ENCODE peak calls at places on chromosomes 5 and 9, in six cellular contexts. One of them, this sample, is unnamed.

GRCh38 chr5:80754900-80755299 is 100.1 kb upstream of the DHFR start:
- DNase-seq in HCT116: no peak
- DNase-seq in mesothelial cell of epicardium: no peak
- DNase-seq in fibroblast of mammary gland: peak
- DNase-seq in mucosa of descending colon: peak
- DNase-seq in GM13976: no peak
- DNase-seq in this sample: no peak

GRCh38 chr9:18493361-18494015 is 19.5 kb downstream of the ADAMTSL1 start:
- DNase-seq in HCT116: no peak
- DNase-seq in mesothelial cell of epicardium: no peak
- DNase-seq in fibroblast of mammary gland: peak
- DNase-seq in mucosa of descending colon: no peak
- DNase-seq in GM13976: no peak
- DNase-seq in this sample: no peak

GRCh38 chr9:127175319-127175715 is 52.9 kb upstream of the ANGPTL2 start:
- DNase-seq in HCT116: no peak
- DNase-seq in mesothelial cell of epicardium: no peak
- DNase-seq in fibroblast of mammary gland: no peak
- DNase-seq in mucosa of descending colon: no peak
- DNase-seq in GM13976: no peak
- DNase-seq in this sample: no peak

GRCh38 chr5:98397081-98397480 is 376.4 kb upstream of the RGMB start:
- DNase-seq in HCT116: no peak
- DNase-seq in mesothelial cell of epicardium: no peak
- DNase-seq in fibroblast of mammary gland: peak
- DNase-seq in mucosa of descending colon: no peak
- DNase-seq in GM13976: no peak
- DNase-seq in this sample: no peak

GRCh38 chr5:142725231-142726187 is 39.6 kb upstream of the FGF1 start:
- DNase-seq in HCT116: no peak
- DNase-seq in mesothelial cell of epicardium: no peak
- DNase-seq in fibroblast of mammary gland: peak
- DNase-seq in mucosa of descending colon: no peak
- DNase-seq in GM13976: no peak
- DNase-seq in this sample: no peak

GRCh38 chr9:137116027-137116507 is 1.5 kb upstream of the DPP7 start:
- DNase-seq in HCT116: no peak
- DNase-seq in mesothelial cell of epicardium: no peak
- DNase-seq in fibroblast of mammary gland: no peak
- DNase-seq in mucosa of descending colon: no peak
- DNase-seq in GM13976: no peak
- DNase-seq in this sample: no peak

GRCh38 chr9:114246558-114246957 is 76.3 kb upstream of the ORM1 start:
- DNase-seq in HCT116: no peak
- DNase-seq in mesothelial cell of epicardium: no peak
- DNase-seq in fibroblast of mammary gland: no peak
- DNase-seq in mucosa of descending colon: no peak
- DNase-seq in GM13976: no peak
- DNase-seq in this sample: no peak

GRCh38 chr5:138942066-138942465 is 66.9 kb upstream of the LRRTM2 start:
- DNase-seq in HCT116: no peak
- DNase-seq in mesothelial cell of epicardium: no peak
- DNase-seq in fibroblast of mammary gland: no peak
- DNase-seq in mucosa of descending colon: no peak
- DNase-seq in GM13976: no peak
- DNase-seq in this sample: no peak

GRCh38 chr5:7745882-7746735 is 104.8 kb downstream of the CFAP90 start:
- DNase-seq in HCT116: peak
- DNase-seq in mesothelial cell of epicardium: peak
- DNase-seq in fibroblast of mammary gland: peak
- DNase-seq in mucosa of descending colon: peak
- DNase-seq in GM13976: peak
- DNase-seq in this sample: peak

GRCh38 chr5:122078116-122078865 is at the start of gene LOX:
- DNase-seq in HCT116: no peak
- DNase-seq in mesothelial cell of epicardium: no peak
- DNase-seq in fibroblast of mammary gland: peak
- DNase-seq in mucosa of descending colon: peak
- DNase-seq in GM13976: peak
- DNase-seq in this sample: peak

GRCh38 chr5:42302186-42302585 is 121.1 kb upstream of the GHR start:
- DNase-seq in HCT116: no peak
- DNase-seq in mesothelial cell of epicardium: no peak
- DNase-seq in fibroblast of mammary gland: peak
- DNase-seq in mucosa of descending colon: no peak
- DNase-seq in GM13976: no peak
- DNase-seq in this sample: no peak

GRCh38 chr9:76592105-76593010 is 133.4 kb downstream of the GCNT1 start:
- DNase-seq in HCT116: no peak
- DNase-seq in mesothelial cell of epicardium: no peak
- DNase-seq in fibroblast of mammary gland: peak
- DNase-seq in mucosa of descending colon: no peak
- DNase-seq in GM13976: no peak
- DNase-seq in this sample: no peak

GRCh38 chr5:120413706-120414105 is 50.4 kb upstream of the PRR16 start:
- DNase-seq in HCT116: no peak
- DNase-seq in mesothelial cell of epicardium: no peak
- DNase-seq in fibroblast of mammary gland: peak
- DNase-seq in mucosa of descending colon: no peak
- DNase-seq in GM13976: no peak
- DNase-seq in this sample: no peak

GRCh38 chr5:32435416-32435815 is 9.1 kb downstream of the ZFR start:
- DNase-seq in HCT116: no peak
- DNase-seq in mesothelial cell of epicardium: no peak
- DNase-seq in fibroblast of mammary gland: no peak
- DNase-seq in mucosa of descending colon: no peak
- DNase-seq in GM13976: no peak
- DNase-seq in this sample: no peak

GRCh38 chr5:3180610-3181009 is 415.0 kb upstream of the IRX1 start:
- DNase-seq in HCT116: no peak
- DNase-seq in mesothelial cell of epicardium: no peak
- DNase-seq in fibroblast of mammary gland: no peak
- DNase-seq in mucosa of descending colon: no peak
- DNase-seq in GM13976: no peak
- DNase-seq in this sample: no peak

GRCh38 chr5:176596689-176597416 is 13.1 kb downstream of the GPRIN1 start:
- DNase-seq in HCT116: no peak
- DNase-seq in mesothelial cell of epicardium: no peak
- DNase-seq in fibroblast of mammary gland: peak
- DNase-seq in mucosa of descending colon: peak
- DNase-seq in GM13976: peak
- DNase-seq in this sample: peak

GRCh38 chr5:177478711-177479646 is 5.5 kb upstream of the DBN1 start:
- DNase-seq in HCT116: no peak
- DNase-seq in mesothelial cell of epicardium: no peak
- DNase-seq in fibroblast of mammary gland: peak
- DNase-seq in mucosa of descending colon: peak
- DNase-seq in GM13976: no peak
- DNase-seq in this sample: no peak

GRCh38 chr5:132296412-132297001 is 2.3 kb downstream of the SLC22A4 start:
- DNase-seq in HCT116: no peak
- DNase-seq in mesothelial cell of epicardium: no peak
- DNase-seq in fibroblast of mammary gland: peak
- DNase-seq in mucosa of descending colon: no peak
- DNase-seq in GM13976: no peak
- DNase-seq in this sample: no peak

GRCh38 chr5:157335534-157336422 is 69.9 kb downstream of the CYFIP2 start:
- DNase-seq in HCT116: no peak
- DNase-seq in mesothelial cell of epicardium: no peak
- DNase-seq in fibroblast of mammary gland: peak
- DNase-seq in mucosa of descending colon: no peak
- DNase-seq in GM13976: no peak
- DNase-seq in this sample: no peak

GRCh38 chr9:113715086-113715485 is 161.0 kb upstream of the ZNF618 start:
- DNase-seq in HCT116: no peak
- DNase-seq in mesothelial cell of epicardium: no peak
- DNase-seq in fibroblast of mammary gland: peak
- DNase-seq in mucosa of descending colon: no peak
- DNase-seq in GM13976: no peak
- DNase-seq in this sample: no peak

GRCh38 chr5:86526811-86527348 is 90.9 kb upstream of the COX7C start:
- DNase-seq in HCT116: no peak
- DNase-seq in mesothelial cell of epicardium: no peak
- DNase-seq in fibroblast of mammary gland: no peak
- DNase-seq in mucosa of descending colon: no peak
- DNase-seq in GM13976: no peak
- DNase-seq in this sample: no peak

GRCh38 chr9:136859821-136860269 is 6.3 kb downstream of the EDF1 start:
- DNase-seq in HCT116: no peak
- DNase-seq in mesothelial cell of epicardium: peak
- DNase-seq in fibroblast of mammary gland: no peak
- DNase-seq in mucosa of descending colon: peak
- DNase-seq in GM13976: no peak
- DNase-seq in this sample: no peak

GRCh38 chr5:74320526-74320925 is 320.0 kb downstream of the ENC1 start:
- DNase-seq in HCT116: no peak
- DNase-seq in mesothelial cell of epicardium: no peak
- DNase-seq in fibroblast of mammary gland: no peak
- DNase-seq in mucosa of descending colon: no peak
- DNase-seq in GM13976: no peak
- DNase-seq in this sample: no peak

GRCh38 chr5:1951165-1951816 is 68.6 kb upstream of the IRX4 start:
- DNase-seq in HCT116: no peak
- DNase-seq in mesothelial cell of epicardium: no peak
- DNase-seq in fibroblast of mammary gland: no peak
- DNase-seq in mucosa of descending colon: no peak
- DNase-seq in GM13976: no peak
- DNase-seq in this sample: no peak

GRCh38 chr5:56681346-56681745 is 134.0 kb upstream of the MAP3K1 start:
- DNase-seq in HCT116: no peak
- DNase-seq in mesothelial cell of epicardium: no peak
- DNase-seq in fibroblast of mammary gland: peak
- DNase-seq in mucosa of descending colon: no peak
- DNase-seq in GM13976: no peak
- DNase-seq in this sample: no peak

GRCh38 chr9:3059781-3060468 is 216.0 kb upstream of the PUM3 start:
- DNase-seq in HCT116: no peak
- DNase-seq in mesothelial cell of epicardium: no peak
- DNase-seq in fibroblast of mammary gland: no peak
- DNase-seq in mucosa of descending colon: no peak
- DNase-seq in GM13976: no peak
- DNase-seq in this sample: no peak

GRCh38 chr9:749712-750111 is 91.8 kb upstream of the DMRT1 start:
- DNase-seq in HCT116: no peak
- DNase-seq in mesothelial cell of epicardium: no peak
- DNase-seq in fibroblast of mammary gland: peak
- DNase-seq in mucosa of descending colon: peak
- DNase-seq in GM13976: no peak
- DNase-seq in this sample: no peak

GRCh38 chr9:99712214-99712613 is 109.5 kb upstream of the NR4A3 start:
- DNase-seq in HCT116: no peak
- DNase-seq in mesothelial cell of epicardium: no peak
- DNase-seq in fibroblast of mammary gland: no peak
- DNase-seq in mucosa of descending colon: no peak
- DNase-seq in GM13976: no peak
- DNase-seq in this sample: no peak

DNA sequence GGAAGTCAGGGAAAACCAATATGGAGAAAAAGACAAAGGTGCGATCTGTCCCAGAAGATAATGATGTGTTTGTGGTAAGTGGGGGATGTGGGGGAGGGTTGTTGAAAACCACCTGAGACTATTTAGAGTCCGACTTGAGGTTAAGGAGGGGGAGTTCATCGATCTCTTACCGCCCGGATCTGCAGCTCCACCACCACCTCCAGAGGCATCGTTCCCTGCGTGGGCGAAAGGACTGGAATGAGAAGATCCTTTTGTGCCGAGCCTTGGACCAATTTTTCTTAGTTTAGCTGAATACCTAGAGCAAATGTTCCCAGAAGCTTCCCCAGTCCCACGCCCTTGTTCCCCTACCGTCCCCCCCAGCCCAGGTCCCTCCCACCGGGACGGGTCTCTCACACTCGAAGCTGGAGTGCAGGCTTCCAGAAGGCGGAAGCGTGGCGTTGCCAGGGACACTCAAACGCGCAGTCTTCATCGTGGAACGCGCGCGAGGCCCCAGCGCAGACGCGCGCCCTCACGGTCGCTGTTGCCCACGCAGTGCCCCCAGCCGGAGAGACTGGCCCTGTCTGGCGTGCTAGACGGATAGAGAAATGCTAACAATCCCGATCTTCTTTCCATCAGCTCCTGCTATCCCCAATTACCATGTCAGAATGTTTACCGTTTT is at the start of gene SPATA6L:
- DNase-seq in HCT116: no peak
- DNase-seq in mesothelial cell of epicardium: peak
- DNase-seq in fibroblast of mammary gland: peak
- DNase-seq in mucosa of descending colon: peak
- DNase-seq in GM13976: peak
- DNase-seq in this sample: peak
- TF ChIP-seq CTCF in HCT116: no peak
- TF ChIP-seq CTCF in mesothelial cell of epicardium: no peak
- TF ChIP-seq CTCF in fibroblast of mammary gland: no peak
- TF ChIP-seq CTCF in mucosa of descending colon: no peak
- TF ChIP-seq CTCF in GM13976: no peak
- TF ChIP-seq CTCF in this sample: no peak

GRCh38 chr5:151345187-151345807 is 2.1 kb downstream of the SLC36A2 start:
- DNase-seq in HCT116: no peak
- DNase-seq in mesothelial cell of epicardium: no peak
- DNase-seq in fibroblast of mammary gland: no peak
- DNase-seq in mucosa of descending colon: no peak
- DNase-seq in GM13976: no peak
- DNase-seq in this sample: no peak
- TF ChIP-seq CTCF in HCT116: no peak
- TF ChIP-seq CTCF in mesothelial cell of epicardium: no peak
- TF ChIP-seq CTCF in fibroblast of mammary gland: no peak
- TF ChIP-seq CTCF in mucosa of descending colon: no peak
- TF ChIP-seq CTCF in GM13976: no peak
- TF ChIP-seq CTCF in this sample: no peak

GRCh38 chr5:116404001-116404400 is 170.6 kb downstream of the SEMA6A start:
- DNase-seq in HCT116: no peak
- DNase-seq in mesothelial cell of epicardium: no peak
- DNase-seq in fibroblast of mammary gland: no peak
- DNase-seq in mucosa of descending colon: no peak
- DNase-seq in GM13976: no peak
- DNase-seq in this sample: no peak
- TF ChIP-seq CTCF in HCT116: no peak
- TF ChIP-seq CTCF in mesothelial cell of epicardium: no peak
- TF ChIP-seq CTCF in fibroblast of mammary gland: no peak
- TF ChIP-seq CTCF in mucosa of descending colon: no peak
- TF ChIP-seq CTCF in GM13976: no peak
- TF ChIP-seq CTCF in this sample: no peak

DNA sequence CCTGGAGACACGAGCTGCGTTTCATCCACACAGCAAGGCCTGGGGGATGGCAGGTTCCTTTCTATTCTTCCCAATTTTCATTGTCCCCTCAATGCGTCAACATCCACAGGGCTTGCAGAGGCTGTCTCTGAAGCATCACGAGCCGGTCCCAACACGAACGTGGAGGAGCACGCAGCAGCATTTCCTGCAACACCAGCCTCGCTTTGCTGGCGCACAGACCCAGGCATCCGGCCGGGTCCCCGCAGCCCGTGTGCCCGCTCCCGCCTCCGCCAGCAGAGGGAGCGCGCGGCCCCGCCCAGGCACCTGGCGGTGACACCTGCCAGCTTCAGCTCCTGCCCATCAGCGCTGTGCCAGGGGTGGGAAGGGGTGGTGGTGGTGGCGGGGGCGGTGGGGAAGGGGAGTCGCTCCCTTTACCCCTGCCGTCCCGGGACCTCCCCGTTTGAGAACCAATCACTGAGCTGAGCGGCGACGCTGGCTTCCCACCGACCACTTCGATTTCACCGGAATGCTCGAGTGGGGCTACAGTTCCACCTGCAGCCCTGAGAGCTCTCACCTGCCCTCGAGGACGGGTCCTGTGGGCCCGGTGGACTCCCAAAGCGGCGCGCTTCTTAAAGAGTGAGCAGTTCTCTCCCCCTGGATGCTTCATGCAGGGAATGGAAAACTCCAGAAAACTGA is 464.5 kb downstream of the ICE1 start:
- DNase-seq in HCT116: no peak
- DNase-seq in mesothelial cell of epicardium: no peak
- DNase-seq in fibroblast of mammary gland: no peak
- DNase-seq in mucosa of descending colon: peak
- DNase-seq in GM13976: peak
- DNase-seq in this sample: peak
- TF ChIP-seq CTCF in HCT116: no peak
- TF ChIP-seq CTCF in mesothelial cell of epicardium: peak
- TF ChIP-seq CTCF in fibroblast of mammary gland: no peak
- TF ChIP-seq CTCF in mucosa of descending colon: peak
- TF ChIP-seq CTCF in GM13976: peak
- TF ChIP-seq CTCF in this sample: peak

This sample was measured in progenitor cell of endocrine pancreas.